ENCODE peak calls at places on chromosomes 11 and 22, in four cellular contexts. T is KBM-7; K is kidney tubule cell; X is CD4-positive, alpha-beta T cell. A is an unnamed sample.

GRCh38 chr11:117107701-117108590 is 9.7 kb upstream of the SIK3 start:
- DNase-seq in T (no peak), K (no peak), X (no peak), A (no peak)

GRCh38 chr11:1502971-1503707 is 16.6 kb upstream of the MOB2 start:
- DNase-seq in T (no peak), K (no peak), X (no peak), A (no peak)

GRCh38 chr11:1196516-1197391 is 26.1 kb upstream of the MUC5B start:
- DNase-seq in T (no peak), K (no peak), X (no peak), A (no peak)

GRCh38 chr11:59368238-59369022 is 9.7 kb downstream of the OR5AN1 start:
- DNase-seq in T (peak), K (no peak), X (no peak), A (peak)

GRCh38 chr11:66878554-66878953 is 21.7 kb downstream of the LRFN4 start:
- DNase-seq in T (no peak), K (no peak), X (no peak), A (peak)

GRCh38 chr22:37804502-37804885 is 3.2 kb upstream of the GCAT start:
- DNase-seq in T (no peak), K (no peak), X (no peak), A (no peak)

GRCh38 chr11:134522782-134523570 is 110.9 kb upstream of the B3GAT1 start:
- DNase-seq in T (no peak), K (no peak), X (no peak), A (no peak)

GRCh38 chr22:42399315-42400271 is 32.6 kb downstream of the NFAM1 start:
- DNase-seq in T (peak), K (peak), X (no peak), A (peak)

GRCh38 chr11:114794048-114794684 is 115.8 kb downstream of the NXPE2 start:
- DNase-seq in T (no peak), K (no peak), X (no peak), A (no peak)

GRCh38 chr11:132942611-132943324 is 589.5 kb downstream of the OPCML start:
- DNase-seq in T (no peak), K (no peak), X (no peak), A (no peak)

GRCh38 chr11:121881806-121882205 is 234.2 kb downstream of the BLID start:
- DNase-seq in T (no peak), K (no peak), X (no peak), A (peak)

GRCh38 chr11:110919241-110919893 is 207.1 kb upstream of the ARHGAP20 start:
- DNase-seq in T (no peak), K (no peak), X (no peak), A (peak)

GRCh38 chr11:19935507-19935906 is 222.9 kb downstream of the NAV2 start:
- DNase-seq in T (no peak), K (peak), X (no peak), A (no peak)

GRCh38 chr22:20979243-20979809 is 2.8 kb upstream of the LZTR1 start:
- DNase-seq in T (no peak), K (peak), X (peak), A (no peak)

GRCh38 chr11:576791-577610 is 731 bp downstream of the PHRF1 start:
- DNase-seq in T (no peak), K (peak), X (no peak), A (no peak)